ENCODE peak calls at places on chromosomes 13 and 19, in six cellular contexts. P is H1, I is SK-N-SH, G is K562, Z is GM12878, M is GM12892. V is an unnamed sample.

GRCh38 chr19:12997225-12997966 is 2.1 kb downstream of the NFIX start:
- DNase-seq in I (no peak), M (no peak), Z (no peak), P (no peak), G (no peak), V (no peak)

GRCh38 chr13:109665211-109665610 is 121.2 kb downstream of the IRS2 start:
- DNase-seq in P (no peak), I (peak), G (no peak), Z (no peak), M (no peak), V (no peak)

GRCh38 chr19:19404879-19405860 is at the start of gene GATAD2A:
- DNase-seq in Z (peak), M (peak), I (peak), G (peak), P (peak), V (peak)

GRCh38 chr13:75788494-75788991 is 152.4 kb downstream of the LMO7 start:
- DNase-seq in M (no peak), G (no peak), P (no peak), I (no peak), Z (no peak), V (no peak)

GRCh38 chr19:11284535-11284934 is 11.4 kb upstream of the TSPAN16 start:
- DNase-seq in I (no peak), P (no peak), Z (no peak), G (no peak), M (no peak), V (no peak)

GRCh38 chr19:17109962-17110598 is 34.5 kb downstream of the MYO9B start:
- DNase-seq in M (peak), I (no peak), G (no peak), P (no peak), Z (peak), V (peak)

GRCh38 chr13:112245179-112245724 is 130.9 kb upstream of the SPACA7 start:
- DNase-seq in M (no peak), Z (no peak), P (peak), G (no peak), I (no peak), V (no peak)

GRCh38 chr13:95546919-95547318 is 5.6 kb upstream of the CLDN10 start:
- DNase-seq in G (no peak), P (no peak), I (no peak), Z (no peak), M (no peak), V (no peak)

GRCh38 chr13:113981201-113981605 is 7.3 kb upstream of the C13orf46 start:
- DNase-seq in M (no peak), P (no peak), I (no peak), Z (no peak), G (no peak), V (no peak)

GRCh38 chr13:36966404-36966803 is 32.7 kb downstream of the ALG5 start:
- DNase-seq in G (no peak), I (no peak), Z (no peak), M (no peak), P (no peak), V (no peak)

GRCh38 chr13:41897126-41897525 is 63.8 kb downstream of the VWA8 start:
- DNase-seq in P (no peak), G (no peak), Z (no peak), M (no peak), I (no peak), V (no peak)

GRCh38 chr13:98979012-98979411 is 1.1 kb upstream of the DOCK9 start:
- DNase-seq in M (no peak), P (no peak), I (no peak), Z (no peak), G (no peak), V (no peak)

GRCh38 chr19:49120868-49121267 is 1.5 kb downstream of the PPFIA3 start:
- DNase-seq in G (no peak), P (no peak), I (no peak), M (no peak), Z (no peak), V (no peak)

GRCh38 chr13:93859666-93860065 is 619.8 kb downstream of the DCT start:
- DNase-seq in Z (no peak), G (no peak), P (no peak), I (no peak), M (no peak), V (no peak)

GRCh38 chr13:32824671-32825070 is 191.6 kb upstream of the KL start:
- DNase-seq in Z (no peak), I (no peak), P (no peak), G (no peak), M (no peak), V (no peak)

GRCh38 chr13:109148243-109148642 is 518.8 kb downstream of the MYO16 start:
- DNase-seq in Z (no peak), I (no peak), M (no peak), G (no peak), P (no peak), V (no peak)

GRCh38 chr19:31543456-31543855 is 194.2 kb upstream of the TSHZ3 start:
- DNase-seq in Z (no peak), M (no peak), G (no peak), I (no peak), P (no peak), V (no peak)

GRCh38 chr19:8224394-8225145 is 15.4 kb downstream of the CERS4 start:
- DNase-seq in I (no peak), M (no peak), Z (no peak), P (no peak), G (no peak), V (no peak)

GRCh38 chr19:47379398-47379938 is 30.4 kb downstream of the DHX34 start:
- DNase-seq in I (no peak), Z (no peak), P (no peak), M (no peak), G (no peak), V (no peak)

GRCh38 chr13:60426075-60426474 is 29.1 kb downstream of the TDRD3 start:
- DNase-seq in Z (no peak), I (no peak), G (no peak), P (no peak), M (no peak), V (no peak)

GRCh38 chr19:3125900-3126524 is 9.8 kb upstream of the GNA15 start:
- DNase-seq in G (peak), Z (no peak), I (peak), P (peak), M (peak), V (peak)

GRCh38 chr13:51907040-51907732 is 45.4 kb downstream of the CCDC70 start:
- DNase-seq in Z (no peak), P (no peak), G (no peak), I (no peak), M (no peak), V (no peak)
- TF ChIP-seq TAF1 in Z (no peak), P (no peak), G (no peak), I (no peak), M (no peak), V (no peak)

DNA sequence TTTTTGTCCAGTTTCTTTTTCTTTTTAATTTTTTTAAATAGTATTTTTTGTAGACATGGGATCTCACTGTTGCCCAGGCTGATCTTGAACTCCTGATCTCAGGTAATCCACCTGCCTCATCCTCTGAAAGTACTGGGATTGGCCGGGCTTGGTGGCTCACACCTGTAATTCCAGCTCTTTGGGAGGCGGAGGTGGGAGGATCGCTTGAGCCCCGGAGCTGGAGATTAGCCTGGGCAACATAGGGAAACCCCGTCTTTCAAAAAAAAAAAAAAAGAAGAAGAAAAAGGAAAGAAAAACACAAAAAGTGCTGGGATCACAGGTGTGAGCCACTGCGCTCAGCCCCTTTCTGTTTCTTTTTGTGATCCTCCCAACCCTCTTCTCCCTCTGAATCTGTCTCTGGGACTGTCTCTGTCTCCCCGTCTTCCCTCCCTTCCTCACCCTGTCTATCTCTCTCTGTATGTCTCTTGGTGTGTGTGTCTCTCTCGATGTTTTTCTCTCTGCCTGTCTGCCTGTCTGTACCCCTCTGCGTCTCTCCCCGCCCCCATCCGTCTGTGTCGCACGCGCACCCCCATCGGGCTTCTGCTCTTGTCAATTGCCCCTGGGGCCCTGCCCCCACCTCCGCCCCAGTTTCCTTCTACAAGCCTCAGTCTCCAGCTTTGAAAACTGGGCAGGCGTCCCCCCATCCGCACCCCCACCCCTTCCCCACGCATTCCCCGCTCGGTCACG is 554 bp upstream of the ZFP36 start:
- DNase-seq in M (no peak), P (peak), Z (no peak), G (no peak), I (no peak), V (no peak)
- TF ChIP-seq TAF1 in M (no peak), P (no peak), Z (no peak), G (no peak), I (no peak), V (no peak)

GRCh38 chr19:1082165-1082927 is 12.8 kb downstream of the POLR2E start:
- DNase-seq in G (peak), I (peak), M (peak), Z (no peak), P (peak), V (peak)
- TF ChIP-seq TAF1 in G (no peak), I (no peak), M (no peak), Z (no peak), P (no peak), V (no peak)

GRCh38 chr13:59415498-59415897 is 748.2 kb downstream of the DIAPH3 start:
- DNase-seq in Z (no peak), I (no peak), M (no peak), G (no peak), P (no peak), V (no peak)
- TF ChIP-seq TAF1 in Z (no peak), I (no peak), M (no peak), G (no peak), P (no peak), V (no peak)

GRCh38 chr13:21069561-21070004 is 8.2 kb upstream of the LATS2 start:
- DNase-seq in Z (no peak), I (no peak), M (no peak), P (no peak), G (no peak), V (no peak)
- TF ChIP-seq TAF1 in Z (no peak), I (no peak), M (no peak), P (no peak), G (no peak), V (no peak)

GRCh38 chr19:42816901-42817300 is 51.4 kb upstream of the PSG8 start:
- DNase-seq in P (no peak), Z (no peak), G (no peak), I (no peak), M (no peak), V (no peak)
- TF ChIP-seq TAF1 in P (no peak), Z (no peak), G (no peak), I (no peak), M (no peak), V (no peak)

GRCh38 chr13:79212064-79212619 is 193.9 kb downstream of the RBM26 start:
- DNase-seq in G (no peak), P (no peak), I (no peak), Z (no peak), M (no peak), V (no peak)
- TF ChIP-seq TAF1 in G (no peak), P (no peak), I (no peak), Z (no peak), M (no peak), V (no peak)

V was measured in GM12891.